ENCODE peak calls at places on chromosomes 13 and 19, in seven cellular contexts. C is AML-193; Z is hypothalamus; U is stimulated activated CD4-positive, alpha-beta T cell treated with anti-CD3 and anti-CD28 coated beads, Interleukin-4, amount 100 ng/mL, for 4 hours; J is AG10803; H is fibroblast of pulmonary artery; P is MM.1S. S is an unnamed sample.

GRCh38 chr19:39177110-39177699 is 19.6 kb upstream of the NCCRP1 start:
- DNase-seq in C (no peak), Z (no peak), U (no peak), J (no peak), H (no peak), P (no peak), S (no peak)

GRCh38 chr19:37943480-37943879 is 36.5 kb downstream of the SIPA1L3 start:
- DNase-seq in C (no peak), Z (no peak), U (no peak), J (no peak), H (no peak), P (no peak), S (no peak)

GRCh38 chr13:109734002-109734785 is 52.2 kb downstream of the IRS2 start:
- DNase-seq in C (no peak), Z (no peak), U (no peak), J (no peak), H (no peak), P (no peak), S (no peak)

GRCh38 chr13:41179593-41180250 is 14.6 kb downstream of the KBTBD7 start:
- DNase-seq in C (no peak), Z (no peak), U (no peak), J (peak), H (peak), P (no peak), S (no peak)

GRCh38 chr13:113044431-113045114 is 61.0 kb upstream of the F7 start:
- DNase-seq in C (no peak), Z (peak), U (no peak), J (peak), H (no peak), P (no peak), S (no peak)

GRCh38 chr19:54916822-54917221 is 10.9 kb downstream of the NCR1 start:
- DNase-seq in C (peak), Z (no peak), U (no peak), J (no peak), H (no peak), P (no peak), S (no peak)

GRCh38 chr19:15216363-15216762 is 15.6 kb upstream of the NOTCH3 start:
- DNase-seq in C (no peak), Z (no peak), U (no peak), J (no peak), H (no peak), P (no peak), S (no peak)

GRCh38 chr13:73235385-73235784 is 176.6 kb downstream of the KLF5 start:
- DNase-seq in C (no peak), Z (no peak), U (no peak), J (peak), H (no peak), P (no peak), S (no peak)

GRCh38 chr13:84211048-84211447 is 328.8 kb upstream of the SLITRK1 start:
- DNase-seq in C (no peak), Z (no peak), U (no peak), J (no peak), H (no peak), P (no peak), S (no peak)

GRCh38 chr19:44777715-44778347 is at the start of gene CBLC:
- DNase-seq in C (no peak), Z (no peak), U (no peak), J (no peak), H (no peak), P (no peak), S (no peak)

GRCh38 chr13:20525144-20525600 is 485 bp downstream of the CRYL1 start:
- DNase-seq in C (peak), Z (no peak), U (peak), J (no peak), H (peak), P (peak), S (peak)

GRCh38 chr19:19110410-19111137 is 27.7 kb downstream of the TMEM161A start:
- DNase-seq in C (no peak), Z (no peak), U (no peak), J (no peak), H (no peak), P (no peak), S (no peak)

GRCh38 chr19:31499281-31499680 is 150.0 kb upstream of the TSHZ3 start:
- DNase-seq in C (no peak), Z (no peak), U (no peak), J (no peak), H (no peak), P (no peak), S (no peak)

GRCh38 chr13:113457510-113457909 is 4.2 kb upstream of the ADPRHL1 start:
- DNase-seq in C (no peak), Z (no peak), U (no peak), J (no peak), H (no peak), P (no peak), S (no peak)

GRCh38 chr19:16127080-16127479 is 15.4 kb downstream of the RAB8A start:
- DNase-seq in C (no peak), Z (no peak), U (no peak), J (no peak), H (no peak), P (no peak), S (no peak)